ENCODE peak calls at places on chromosome 13, in ten cellular contexts. O is left lung, L is cardiac muscle cell, Q is heart left ventricle, W is ovary, G is suprapubic skin, H is PC-3, N is HCT116, Y is lower lobe of right lung, V is adrenal gland. Z is an unnamed sample.
A peak's percentile ranks its signal among the peaks of the same experiment; 100 is the strongest.

GRCh38 chr13:114167445-114167844 is 11.6 kb upstream of the CFAP97D2 start:
- DNase-seq in O (no peak), L (no peak), Q (no peak), W (no peak), G (no peak), H (peak; percentile 7), N (no peak), Y (no peak), V (no peak), Z (no peak)

GRCh38 chr13:93325303-93326297 is 99.0 kb downstream of the GPC6 start:
- DNase-seq in O (no peak), L (no peak), Q (no peak), W (no peak), G (no peak), H (no peak), N (no peak), Y (no peak), V (no peak), Z (no peak)

GRCh38 chr13:43089912-43090498 is 66.6 kb downstream of the DNAJC15 start:
- DNase-seq in O (no peak), L (no peak), Q (no peak), W (no peak), G (no peak), H (no peak), N (no peak), Y (no peak), V (no peak), Z (no peak)

GRCh38 chr13:107069107-107069776 is 501.3 kb upstream of the ARGLU1 start:
- DNase-seq in O (no peak), L (no peak), Q (no peak), W (no peak), G (no peak), H (peak; percentile 22), N (no peak), Y (no peak), V (no peak), Z (no peak)

GRCh38 chr13:114319441-114319871 is 5.2 kb downstream of the CHAMP1 start:
- DNase-seq in O (no peak), L (no peak), Q (no peak), W (no peak), G (no peak), H (peak; percentile 66), N (no peak), Y (no peak), V (no peak), Z (peak; percentile 56)

GRCh38 chr13:42354246-42355117 is 82.5 kb downstream of the AKAP11 start:
- DNase-seq in O (no peak), L (peak; percentile 33), Q (no peak), W (no peak), G (no peak), H (peak; percentile 43), N (no peak), Y (no peak), V (no peak), Z (peak; percentile 80)

GRCh38 chr13:59771272-59771671 is 392.5 kb downstream of the DIAPH3 start:
- DNase-seq in O (no peak), L (peak; percentile 38), Q (no peak), W (no peak), G (no peak), H (peak; percentile 38), N (no peak), Y (no peak), V (no peak), Z (no peak)

GRCh38 chr13:47901451-47901850 is 99.6 kb downstream of the SUCLA2 start:
- DNase-seq in O (no peak), L (peak; percentile 5), Q (no peak), W (no peak), G (no peak), H (no peak), N (no peak), Y (no peak), V (no peak), Z (no peak)

GRCh38 chr13:97141564-97142005 is 80.5 kb upstream of the MBNL2 start:
- DNase-seq in O (no peak), L (peak; percentile 20), Q (no peak), W (no peak), G (peak; percentile 65), H (peak; percentile 92), N (peak; percentile 90), Y (no peak), V (peak; percentile 86), Z (peak; percentile 75)

GRCh38 chr13:113002206-113002821 is 33.3 kb downstream of the MCF2L start:
- DNase-seq in O (no peak), L (peak; percentile 58), Q (no peak), W (no peak), G (no peak), H (no peak), N (no peak), Y (no peak), V (peak; percentile 76), Z (no peak)

GRCh38 chr13:114030666-114031610 is 57.1 kb upstream of the C13orf46 start:
- DNase-seq in O (peak; percentile 47), L (no peak), Q (peak; percentile 40), W (no peak), G (no peak), H (no peak), N (no peak), Y (no peak), V (no peak), Z (no peak)

GRCh38 chr13:90105276-90105675 is 1242.2 kb upstream of the MIR17HG start:
- DNase-seq in O (no peak), L (no peak), Q (no peak), W (no peak), G (no peak), H (peak; percentile 85), N (no peak), Y (no peak), V (no peak), Z (no peak)

GRCh38 chr13:33256148-33256547 is 29.4 kb downstream of the STARD13 start:
- DNase-seq in O (no peak), L (no peak), Q (no peak), W (no peak), G (no peak), H (no peak), N (no peak), Y (no peak), V (no peak), Z (no peak)
- H3K4me3 ChIP-seq in O (no peak overlapping the region), L (no peak overlapping the region), Q (no peak overlapping the region), W (no peak overlapping the region), G (no peak overlapping the region), H (no peak overlapping the region), N (no peak overlapping the region), Y (no peak overlapping the region), V (no peak overlapping the region), Z (no peak overlapping the region)

DNA sequence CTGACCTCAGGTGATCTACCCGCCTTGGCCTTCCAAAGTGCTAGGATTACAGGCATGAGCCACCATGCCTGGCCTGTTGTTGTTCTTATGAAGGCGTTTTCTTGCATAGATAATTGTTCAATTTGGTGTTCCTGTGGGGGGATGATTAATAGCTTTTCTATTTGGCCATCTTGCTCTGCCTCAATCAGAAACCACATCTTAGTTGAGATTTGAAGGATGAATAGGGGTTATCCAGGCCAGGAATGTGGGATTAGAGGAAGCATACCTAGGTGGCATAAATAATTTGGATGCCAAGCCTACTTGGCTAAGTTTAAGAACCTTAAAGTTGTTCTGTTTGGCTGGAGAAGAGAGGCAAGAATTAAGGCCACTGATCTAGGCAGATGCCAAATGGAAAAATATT is 44.4 kb downstream of the CCNA1 start:
- DNase-seq in O (no peak), L (no peak), Q (no peak), W (no peak), G (no peak), H (no peak), N (no peak), Y (no peak), V (no peak), Z (no peak)
- H3K9me3 ChIP-seq in O (peaks cover 25% of the 10 kb centered on the region), L (no peaks in the 10 kb centered on the region), Q (peaks cover 15% of the 10 kb centered on the region), W (no peaks in the 10 kb centered on the region), G (peaks cover 7% of the 10 kb centered on the region), H (no peaks in the 10 kb centered on the region), N (peaks cover 4% of the 10 kb centered on the region), Y (no peaks in the 10 kb centered on the region), V (no peaks in the 10 kb centered on the region), Z (no peaks in the 10 kb centered on the region)

GRCh38 chr13:49303533-49304252 is 56.0 kb downstream of the CDADC1 start:
- DNase-seq in O (no peak), L (no peak), Q (peak; percentile 62), W (no peak), G (no peak), H (no peak), N (no peak), Y (no peak), V (peak; percentile 83), Z (no peak)

GRCh38 chr13:49302817-49303216 is 55.1 kb downstream of the CDADC1 start:
- DNase-seq in O (peak; percentile 73), L (no peak), Q (no peak), W (no peak), G (no peak), H (no peak), N (no peak), Y (no peak), V (no peak), Z (no peak)

GRCh38 chr13:49302222-49302621 is 54.5 kb downstream of the CDADC1 start:
- DNase-seq in O (no peak), L (no peak), Q (no peak), W (no peak), G (no peak), H (no peak), N (no peak), Y (no peak), V (no peak), Z (no peak)

GRCh38 chr13:49298903-49299605 is 51.3 kb downstream of the CDADC1 start:
- DNase-seq in O (no peak), L (no peak), Q (no peak), W (no peak), G (no peak), H (no peak), N (no peak), Y (no peak), V (no peak), Z (no peak)

DNA sequence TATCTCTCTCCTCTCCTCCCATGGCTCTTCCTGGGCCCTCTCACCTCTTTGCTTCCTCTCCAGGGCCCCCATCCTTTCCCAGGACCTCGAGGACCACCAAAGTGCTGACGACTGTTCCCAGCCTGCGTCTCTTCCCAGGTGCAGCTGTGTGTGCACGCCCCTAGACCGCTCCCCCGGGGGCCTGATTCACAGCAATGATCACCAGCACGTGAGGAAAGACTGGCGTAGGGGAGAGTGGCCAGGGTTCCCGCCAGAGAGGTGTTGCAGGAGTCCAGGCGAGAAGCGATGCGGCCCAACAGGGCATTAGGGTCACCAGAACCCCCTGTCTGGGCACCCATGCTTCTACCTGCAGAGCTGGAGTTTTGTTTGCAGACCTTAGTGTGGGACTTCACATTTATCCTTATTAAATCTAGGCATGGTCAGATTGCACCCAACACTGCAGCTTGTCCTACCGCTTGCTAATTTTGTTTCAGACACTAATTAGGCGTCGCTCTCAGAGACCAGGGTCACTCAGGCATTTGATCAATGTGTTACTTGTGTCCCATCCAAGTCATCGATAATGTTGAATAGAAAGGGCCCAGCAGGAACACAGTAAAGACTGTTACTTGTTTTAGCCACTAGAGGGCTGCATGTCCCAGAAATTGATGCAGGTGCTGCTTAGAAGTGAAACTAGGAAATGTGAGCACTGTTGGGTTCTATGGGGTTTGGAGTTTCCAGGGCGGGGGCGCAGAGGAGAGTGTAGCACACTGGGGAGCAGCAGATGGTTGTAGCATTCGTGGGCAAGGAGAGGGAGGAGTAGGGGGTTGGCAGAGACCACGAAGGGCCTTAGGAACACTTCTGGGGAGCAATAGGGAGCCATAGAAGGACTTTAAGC is 53.2 kb downstream of the CDADC1 start:
- DNase-seq in O (no peak), L (peak; percentile 74), Q (peak; percentile 65), W (no peak), G (peak; percentile 72), H (peak; percentile 63), N (peak; percentile 42), Y (peak; percentile 57), V (peak; percentile 79), Z (peak; percentile 57)
- H3K27me3 ChIP-seq in O (no peaks in the 10 kb centered on the region), L (no peaks in the 10 kb centered on the region), Q (no peaks in the 10 kb centered on the region), W (no peaks in the 10 kb centered on the region), G (no peaks in the 10 kb centered on the region), H (no peaks in the 10 kb centered on the region), N (no peaks in the 10 kb centered on the region), Y (no peaks in the 10 kb centered on the region), V (no peaks in the 10 kb centered on the region), Z (no peaks in the 10 kb centered on the region)

GRCh38 chr13:40047322-40047771 is 391.9 kb downstream of the COG6 start:
- DNase-seq in O (no peak), L (no peak), Q (no peak), W (no peak), G (no peak), H (no peak), N (no peak), Y (no peak), V (no peak), Z (no peak)
- H3K4me3 ChIP-seq in O (no peak overlapping the region), L (no peak overlapping the region), Q (no peak overlapping the region), W (no peak overlapping the region), G (no peak overlapping the region), H (no peak overlapping the region), N (no peak overlapping the region), Y (no peak overlapping the region), V (no peak overlapping the region), Z (no peak overlapping the region)

Z was measured in MG63.